ENCODE peak calls at places on chromosomes 11 and 22, in five cellular contexts. E is mucosa of descending colon, R is heart right ventricle, M is lung, V is sigmoid colon. S is an unnamed sample. For H3K4me1, the result is how much of the 10 kb centered on the place peaks cover.

GRCh38 chr11:64057890-64058289 is 22.2 kb downstream of the FLRT1 start:
- DNase-seq in E (no peak), R (no peak), M (no peak), V (no peak), S (no peak)

GRCh38 chr22:24284747-24285203 is 14.1 kb downstream of the SPECC1L start:
- DNase-seq in E (no peak), R (no peak), M (no peak), V (no peak), S (no peak)

GRCh38 chr11:112771847-112772246 is 189.4 kb upstream of the NCAM1 start:
- DNase-seq in E (no peak), R (no peak), M (no peak), V (no peak), S (no peak)

GRCh38 chr11:57885298-57886035 is 123.9 kb downstream of the CTNND1 start:
- DNase-seq in E (no peak), R (no peak), M (no peak), V (no peak), S (peak)

GRCh38 chr11:106087815-106088435 is 10.5 kb downstream of the AASDHPPT start:
- DNase-seq in E (peak), R (peak), M (no peak), V (peak), S (peak)

GRCh38 chr11:107478922-107479321 is 21.3 kb upstream of the CWF19L2 start:
- DNase-seq in E (no peak), R (no peak), M (no peak), V (no peak), S (no peak)

GRCh38 chr11:72234514-72234830 is 9.5 kb downstream of the PHOX2A start:
- DNase-seq in E (no peak), R (no peak), M (no peak), V (peak), S (no peak)

GRCh38 chr11:118476676-118477075 is 40.4 kb downstream of the KMT2A start:
- DNase-seq in E (no peak), R (no peak), M (no peak), V (no peak), S (no peak)

GRCh38 chr22:35399678-35400334 is at the start of gene MCM5:
- DNase-seq in E (peak), R (peak), M (peak), V (peak), S (peak)

GRCh38 chr11:6400431-6401345 is 10.4 kb downstream of the SMPD1 start:
- DNase-seq in E (no peak), R (no peak), M (no peak), V (no peak), S (no peak)

GRCh38 chr11:64846998-64847666 is 2.7 kb upstream of the CDC42BPG start:
- DNase-seq in E (peak), R (peak), M (peak), V (peak), S (peak)

GRCh38 chr22:35622132-35622913 is 5.2 kb upstream of the MB start:
- DNase-seq in E (peak), R (peak), M (no peak), V (peak), S (peak)

GRCh38 chr22:44685384-44686056 is 16.5 kb upstream of the PRR5 start:
- DNase-seq in E (peak), R (peak), M (peak), V (no peak), S (peak)

GRCh38 chr11:76083563-76084451 is 122.5 kb downstream of the WNT11 start:
- DNase-seq in E (no peak), R (no peak), M (no peak), V (no peak), S (no peak)

GRCh38 chr22:31846161-31847115 is 92.6 kb downstream of the DEPDC5 start:
- DNase-seq in E (no peak), R (no peak), M (no peak), V (no peak), S (peak)

GRCh38 chr22:29156507-29156906 is 49.2 kb upstream of the EMID1 start:
- DNase-seq in E (no peak), R (no peak), M (no peak), V (peak), S (peak)

GRCh38 chr11:17642370-17642769 is 77.0 kb upstream of the MYOD1 start:
- DNase-seq in E (no peak), R (no peak), M (no peak), V (no peak), S (no peak)

GRCh38 chr11:62145261-62145871 is 21.6 kb downstream of the INCENP start:
- DNase-seq in E (no peak), R (no peak), M (no peak), V (no peak), S (no peak)

GRCh38 chr11:112227002-112227401 is 774 bp downstream of the PTS start:
- DNase-seq in E (no peak), R (no peak), M (no peak), V (no peak), S (peak)

GRCh38 chr11:8289426-8290047 is 25.9 kb upstream of the LMO1 start:
- DNase-seq in E (no peak), R (no peak), M (no peak), V (peak), S (no peak)

GRCh38 chr11:94537051-94537600 is 6.6 kb upstream of the FUT4 start:
- DNase-seq in E (no peak), R (no peak), M (no peak), V (no peak), S (peak)

GRCh38 chr22:29979645-29980303 is 96.8 kb downstream of the MTMR3 start:
- DNase-seq in E (no peak), R (no peak), M (no peak), V (no peak), S (no peak)

GRCh38 chr11:77142091-77142975 is 14.3 kb downstream of the MYO7A start:
- DNase-seq in E (no peak), R (peak), M (no peak), V (no peak), S (no peak)

GRCh38 chr11:117705866-117706265 is 91.2 kb downstream of the DSCAML1 start:
- DNase-seq in E (no peak), R (no peak), M (no peak), V (no peak), S (no peak)

GRCh38 chr11:36091256-36091811 is 147.5 kb downstream of the LDLRAD3 start:
- DNase-seq in E (no peak), R (no peak), M (no peak), V (no peak), S (no peak)

GRCh38 chr22:42938449-42938848 is 76.5 kb downstream of the PACSIN2 start:
- DNase-seq in E (no peak), R (no peak), M (no peak), V (no peak), S (no peak)

GRCh38 chr22:42938976-42939375 is 76.0 kb downstream of the PACSIN2 start:
- DNase-seq in E (no peak), R (no peak), M (no peak), V (no peak), S (no peak)

GRCh38 chr22:42942351-42942750 is 72.6 kb downstream of the PACSIN2 start:
- DNase-seq in E (no peak), R (no peak), M (no peak), V (no peak), S (no peak)

GRCh38 chr22:42939451-42939881 is 75.5 kb downstream of the PACSIN2 start:
- DNase-seq in E (no peak), R (no peak), M (no peak), V (no peak), S (no peak)

GRCh38 chr22:42939941-42940653 is 74.9 kb downstream of the PACSIN2 start:
- DNase-seq in E (peak), R (no peak), M (peak), V (no peak), S (no peak)
- H3K4me1 ChIP-seq in E (under half), R (half or more), M (under half), V (half or more), S (under half)

GRCh38 chr11:44566952-44567875 is 1.8 kb downstream of the CD82 start:
- DNase-seq in E (no peak), R (no peak), M (no peak), V (peak), S (no peak)
- H3K4me3 ChIP-seq in E (no peak), R (no peak), M (no peak), V (no peak), S (no peak)

GRCh38 chr11:135075740-135076139 is 663.7 kb upstream of the B3GAT1 start:
- DNase-seq in E (peak), R (peak), M (no peak), V (no peak), S (peak)

GRCh38 chr11:135073870-135074269 is 661.8 kb upstream of the B3GAT1 start:
- DNase-seq in E (no peak), R (no peak), M (no peak), V (no peak), S (no peak)

GRCh38 chr11:135069884-135070283 is 657.8 kb upstream of the B3GAT1 start:
- DNase-seq in E (no peak), R (no peak), M (no peak), V (no peak), S (no peak)

GRCh38 chr11:135073444-135073843 is 661.4 kb upstream of the B3GAT1 start:
- DNase-seq in E (no peak), R (no peak), M (no peak), V (no peak), S (no peak)

DNA sequence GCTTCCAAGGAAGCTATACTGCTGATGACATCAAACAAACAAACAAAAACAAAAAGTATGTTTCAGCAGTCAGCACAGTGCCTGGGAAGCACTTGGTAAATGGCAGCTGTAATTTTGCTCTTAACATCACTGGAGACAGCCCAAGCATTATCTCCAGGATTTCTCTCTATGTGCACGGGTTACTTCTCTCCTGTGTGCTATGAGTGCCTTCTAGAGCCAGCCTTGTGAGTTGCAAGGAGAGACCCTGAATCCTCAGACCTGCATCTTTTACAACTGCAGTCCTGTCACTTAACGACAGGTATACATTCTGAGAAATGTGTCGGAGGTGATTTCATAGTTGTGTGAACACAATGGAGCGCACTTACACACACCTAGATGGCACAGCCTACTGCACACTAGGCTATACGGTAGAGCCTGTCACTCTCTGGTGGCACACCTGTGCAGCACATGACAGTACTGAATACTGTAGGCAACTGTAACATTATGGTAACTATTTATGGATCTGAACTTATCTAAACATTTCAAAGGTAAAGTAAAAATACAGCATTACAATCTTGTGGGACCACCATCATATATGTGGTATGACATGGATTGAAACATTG is 662.5 kb upstream of the B3GAT1 start:
- DNase-seq in E (no peak), R (no peak), M (no peak), V (no peak), S (no peak)
- TF ChIP-seq CTCF in E (no peak), R (peak), M (no peak), V (no peak), S (no peak)

GRCh38 chr11:43899094-43899493 is 18.5 kb downstream of the ALKBH3 start:
- DNase-seq in E (no peak), R (no peak), M (no peak), V (no peak), S (no peak)
- H3K4me1 ChIP-seq in E (under half), R (under half), M (under half), V (under half), S (under half)

DNA sequence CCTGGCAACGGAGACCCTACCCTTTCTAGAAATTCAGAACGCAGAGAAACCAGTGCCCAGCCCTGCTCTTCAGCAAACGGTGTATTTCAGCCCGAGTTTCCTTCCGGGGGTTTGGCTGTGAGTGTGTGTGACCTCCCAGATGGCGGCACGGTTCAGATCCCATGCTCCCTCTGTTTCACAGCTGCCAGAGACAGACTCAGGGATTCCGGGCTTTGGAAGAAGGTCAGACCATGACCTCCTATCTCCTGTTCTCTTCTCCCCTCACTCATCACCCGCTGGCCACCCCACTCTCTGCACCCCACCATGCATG is 256.3 kb upstream of the CADM1 start:
- DNase-seq in E (no peak), R (no peak), M (no peak), V (peak), S (no peak)
- H3K4me3 ChIP-seq in E (no peak), R (peak), M (no peak), V (peak), S (peak)

DNA sequence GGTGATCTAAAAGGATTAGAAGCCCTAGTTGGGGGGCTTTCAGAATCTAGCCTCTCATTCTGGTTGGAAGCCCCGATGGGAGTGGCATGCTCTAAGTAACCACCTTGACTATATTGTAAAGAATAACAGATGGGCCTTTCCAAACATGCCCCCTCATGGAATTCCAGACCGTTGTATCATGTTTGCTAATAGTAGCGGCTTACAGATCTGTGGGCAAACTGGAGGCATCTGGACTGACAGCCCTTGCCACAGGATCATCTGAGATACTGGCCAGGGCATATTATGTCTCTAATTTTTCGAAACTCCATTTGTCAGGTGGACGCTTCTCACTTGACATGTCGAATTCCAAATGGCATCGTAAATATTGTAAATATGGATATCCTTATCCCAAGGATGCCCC is 10.5 kb downstream of the APIP start:
- DNase-seq in E (no peak), R (no peak), M (no peak), V (no peak), S (no peak)
- TF ChIP-seq CTCF in E (no peak), R (no peak), M (no peak), V (no peak), S (no peak)

DNA sequence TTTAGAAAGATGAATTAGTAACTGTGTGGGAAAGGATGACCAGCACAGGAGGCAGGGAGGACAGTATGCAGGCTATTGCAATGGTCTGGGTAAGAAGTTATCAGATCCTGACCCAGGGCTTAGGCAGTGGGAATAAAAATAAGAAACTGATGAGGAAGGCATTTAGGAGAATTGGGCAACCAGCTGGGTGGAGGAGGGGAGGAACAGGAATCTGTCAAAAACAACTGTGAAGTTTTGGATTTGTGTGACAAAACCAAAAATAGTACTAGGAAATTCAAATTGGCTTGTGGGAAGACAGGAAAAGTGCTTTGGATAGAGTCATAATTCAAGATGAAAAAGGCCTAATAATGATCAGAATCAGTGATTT is 27.9 kb downstream of the MMP13 start:
- DNase-seq in E (no peak), R (no peak), M (no peak), V (no peak), S (peak)
- H3K4me1 ChIP-seq in E (under half), R (under half), M (under half), V (under half), S (under half)